ENCODE peak calls at places on chromosomes 4 and X, in four cellular contexts. E, S, Z and X are unnamed samples.

GRCh38 chrX:3501833-3502535 is 155.5 kb upstream of the MXRA5 start:
- DNase-seq in E (no peak), S (no peak), Z (no peak), X (no peak)

GRCh38 chr4:120049732-120050494 is 16.7 kb downstream of the MAD2L1 start:
- DNase-seq in Z (peak), S (peak), E (peak), X (peak)

GRCh38 chrX:74535633-74536141 is 78.7 kb downstream of the RLIM start:
- DNase-seq in Z (peak), E (no peak), S (no peak), X (no peak)

GRCh38 chr4:153022233-153022632 is 86.1 kb downstream of the FHDC1 start:
- DNase-seq in E (no peak), S (no peak), Z (no peak), X (no peak)

GRCh38 chrX:71269801-71270395 is 13.5 kb upstream of the NONO start:
- DNase-seq in Z (no peak), S (no peak), E (no peak), X (no peak)

GRCh38 chr4:173852775-173853174 is 322.7 kb upstream of the HAND2 start:
- DNase-seq in S (no peak), E (no peak), Z (no peak), X (no peak)

GRCh38 chr4:182143086-182143821 is 99.9 kb upstream of the TENM3 start:
- DNase-seq in Z (peak), E (no peak), S (no peak), X (no peak)

GRCh38 chr4:80266902-80267380 is 477 bp downstream of the FGF5 start:
- DNase-seq in S (no peak), E (no peak), Z (peak), X (peak)

GRCh38 chr4:120948382-120948781 is 25.9 kb upstream of the PRDM5 start:
- DNase-seq in E (no peak), S (no peak), Z (no peak), X (no peak)

GRCh38 chr4:137768196-137768595 is 235.9 kb upstream of the PCDH18 start:
- DNase-seq in Z (no peak), E (no peak), S (no peak), X (peak)

GRCh38 chr4:6097581-6097980 is 79.3 kb upstream of the C4orf50 start:
- DNase-seq in S (no peak), E (no peak), Z (no peak), X (no peak)

GRCh38 chr4:80990851-80991250 is 39.7 kb upstream of the BMP3 start:
- DNase-seq in Z (peak), S (no peak), E (no peak), X (no peak)

GRCh38 chrX:100685284-100685996 is 41.4 kb downstream of the SRPX2 start:
- DNase-seq in Z (peak), E (peak), S (peak), X (peak)

GRCh38 chr4:152997771-152998487 is 61.8 kb downstream of the FHDC1 start:
- DNase-seq in Z (no peak), E (no peak), S (no peak), X (no peak)

GRCh38 chrX:102345916-102346315 is 93.9 kb downstream of the NXF2B start:
- DNase-seq in Z (peak), E (peak), S (no peak), X (no peak)

GRCh38 chr4:16196482-16197393 is 29.5 kb downstream of the TAPT1 start:
- DNase-seq in S (peak), Z (peak), E (peak), X (no peak)

DNA sequence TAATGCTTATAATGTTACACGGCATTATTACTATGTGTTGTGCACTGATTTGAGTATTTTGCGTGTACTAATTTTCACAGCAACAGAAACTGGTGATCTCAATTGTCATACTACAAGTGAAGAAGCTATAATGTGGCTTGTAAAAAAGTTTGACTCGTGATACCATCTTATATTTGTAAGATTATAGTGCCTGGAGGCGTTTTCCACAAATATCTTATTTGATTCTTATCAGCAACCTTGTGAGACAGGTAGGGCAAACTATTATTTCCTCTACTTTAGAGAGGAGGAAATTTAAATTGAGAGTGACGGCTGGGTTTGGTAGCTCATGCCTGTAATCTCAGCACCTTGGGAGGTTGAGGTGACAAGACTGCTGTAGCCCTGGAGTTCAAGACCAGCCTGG is 4.5 kb downstream of the CUL4B start:
- DNase-seq in E (no peak), Z (no peak), S (no peak), X (no peak)
- TF ChIP-seq REST in E (no peak), Z (no peak), S (no peak), X (no peak)

DNA sequence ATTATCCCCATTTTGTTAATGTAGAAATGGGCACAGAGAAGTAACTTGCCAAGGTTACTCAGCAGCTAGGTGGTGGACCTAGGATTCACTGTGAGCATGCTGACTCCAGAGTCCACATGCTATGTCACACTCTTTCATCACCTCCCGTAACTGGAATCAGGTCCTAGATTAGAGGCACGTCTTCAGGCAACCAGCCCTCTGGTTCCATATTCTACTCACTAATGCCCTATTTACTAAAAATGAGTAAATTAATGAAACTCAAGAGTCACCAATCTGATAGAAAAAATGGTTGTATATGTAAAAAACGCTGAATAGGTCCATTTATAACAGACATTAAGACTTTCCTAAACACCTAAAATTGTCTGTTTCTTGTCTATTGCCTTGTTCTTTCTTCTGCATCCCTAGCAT is 7.7 kb upstream of the RUFY3 start:
- DNase-seq in E (no peak), Z (no peak), S (no peak), X (no peak)
- TF ChIP-seq REST in E (no peak), Z (no peak), S (no peak), X (no peak)

GRCh38 chr4:83767017-83767541 is 231.2 kb downstream of the GPAT3 start:
- DNase-seq in E (no peak), Z (no peak), S (no peak), X (no peak)
- TF ChIP-seq REST in E (no peak), Z (no peak), S (no peak), X (no peak)

GRCh38 chr4:141705048-141705746 is 68.8 kb downstream of the IL15 start:
- DNase-seq in S (peak), E (no peak), Z (no peak), X (no peak)

GRCh38 chr4:141703497-141703896 is 67.1 kb downstream of the IL15 start:
- DNase-seq in E (no peak), S (no peak), Z (no peak), X (no peak)

GRCh38 chr4:141706445-141706844 is 70.1 kb downstream of the IL15 start:
- DNase-seq in S (no peak), E (no peak), Z (no peak), X (no peak)

GRCh38 chr4:141702472-141703182 is 66.2 kb downstream of the IL15 start:
- DNase-seq in Z (peak), S (no peak), E (no peak), X (no peak)

DNA sequence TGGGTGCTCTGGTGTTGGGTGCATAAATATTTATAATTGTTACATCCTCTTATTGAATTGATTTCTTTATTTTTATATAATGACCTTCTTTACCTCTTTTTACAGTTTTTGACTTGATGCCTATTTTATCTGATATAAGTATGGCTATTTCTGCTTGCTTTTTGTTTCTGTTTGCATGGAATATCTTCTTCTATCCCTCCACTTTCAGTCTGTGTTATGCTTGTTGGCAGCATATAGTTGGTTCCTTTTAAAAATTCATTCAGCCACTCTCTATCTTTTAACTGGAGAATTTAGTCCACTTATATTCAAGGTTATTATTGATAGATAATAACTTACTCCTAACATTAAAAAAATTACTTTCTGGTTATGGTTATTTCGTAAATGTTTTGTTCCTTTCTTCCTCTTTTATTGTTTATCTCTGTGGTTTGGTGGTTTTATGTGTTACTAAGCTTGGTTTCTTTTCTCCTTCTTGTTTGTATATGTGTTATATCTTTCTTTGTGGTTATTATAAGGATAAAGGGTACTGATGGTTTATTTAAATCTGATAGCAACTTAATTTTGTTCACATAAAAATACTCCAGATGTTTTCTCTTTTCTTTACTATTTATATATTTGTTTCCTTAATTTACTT is 69.5 kb downstream of the IL15 start:
- DNase-seq in S (no peak), Z (no peak), E (no peak), X (no peak)
- TF ChIP-seq REST in S (no peak), Z (no peak), E (no peak), X (no peak)

GRCh38 chr4:96630839-96631238 is 790.9 kb downstream of the PDHA2 start:
- DNase-seq in S (no peak), Z (no peak), E (no peak), X (no peak)
- TF ChIP-seq REST in S (no peak), Z (no peak), E (no peak), X (no peak)

GRCh38 chrX:54551801-54552200 is 21.8 kb downstream of the GNL3L start:
- DNase-seq in S (no peak), E (no peak), Z (no peak), X (no peak)
- TF ChIP-seq REST in S (no peak), E (no peak), Z (no peak), X (no peak)

GRCh38 chr4:2165391-2165790 is 76.5 kb downstream of the HAUS3 start:
- DNase-seq in S (no peak), E (no peak), Z (no peak), X (no peak)

GRCh38 chr4:2168469-2169319 is 73.2 kb downstream of the HAUS3 start:
- DNase-seq in E (no peak), S (no peak), Z (no peak), X (no peak)

GRCh38 chr4:2163311-2163821 is 78.6 kb downstream of the HAUS3 start:
- DNase-seq in E (no peak), S (no peak), Z (no peak), X (no peak)

GRCh38 chr4:2172161-2172560 is 69.8 kb downstream of the HAUS3 start:
- DNase-seq in Z (no peak), E (no peak), S (no peak), X (peak)

DNA sequence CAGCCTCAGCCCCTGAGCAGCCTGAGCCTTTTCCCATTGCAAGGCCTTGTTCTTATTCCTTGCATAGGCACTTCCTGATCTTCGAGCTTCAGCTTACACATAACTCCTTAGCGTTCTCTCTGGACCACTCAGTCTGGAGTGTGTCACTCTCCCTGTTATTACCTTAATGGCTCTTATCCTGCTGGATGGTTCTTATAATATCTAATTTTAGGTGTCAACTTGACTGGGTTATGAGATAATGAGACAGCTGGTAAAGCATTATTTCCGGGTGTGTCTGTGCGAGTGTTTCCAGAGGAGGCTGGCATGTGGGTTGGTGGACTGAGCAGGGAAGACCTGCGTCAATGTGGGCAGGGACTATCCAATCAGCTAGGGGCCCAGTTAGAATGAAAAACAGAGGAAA is 75.7 kb downstream of the HAUS3 start:
- DNase-seq in Z (no peak), E (no peak), S (no peak), X (no peak)
- TF ChIP-seq REST in Z (no peak), E (no peak), S (no peak), X (no peak)

DNA sequence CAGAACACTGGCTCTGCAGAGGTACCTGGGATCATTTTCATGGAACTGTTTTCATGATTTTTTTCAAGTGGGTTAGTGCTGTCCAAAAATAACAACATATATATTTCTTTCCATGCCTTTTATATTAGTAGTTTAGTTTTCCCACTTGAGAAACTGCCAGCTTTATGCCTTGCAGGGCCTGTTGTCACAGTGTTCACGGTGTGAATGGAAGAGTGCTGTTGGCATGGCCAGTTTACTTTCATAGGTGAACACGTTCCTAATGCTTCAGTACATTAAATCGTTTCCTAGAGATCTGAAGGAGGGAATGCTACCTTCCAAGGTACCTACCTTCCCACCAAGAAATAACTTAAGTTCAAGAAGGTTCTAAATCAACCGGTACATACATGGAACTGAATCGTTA is 12.6 kb downstream of the DOCK11 start:
- DNase-seq in Z (no peak), E (no peak), S (no peak), X (no peak)
- TF ChIP-seq REST in Z (no peak), E (no peak), S (no peak), X (no peak)

DNA sequence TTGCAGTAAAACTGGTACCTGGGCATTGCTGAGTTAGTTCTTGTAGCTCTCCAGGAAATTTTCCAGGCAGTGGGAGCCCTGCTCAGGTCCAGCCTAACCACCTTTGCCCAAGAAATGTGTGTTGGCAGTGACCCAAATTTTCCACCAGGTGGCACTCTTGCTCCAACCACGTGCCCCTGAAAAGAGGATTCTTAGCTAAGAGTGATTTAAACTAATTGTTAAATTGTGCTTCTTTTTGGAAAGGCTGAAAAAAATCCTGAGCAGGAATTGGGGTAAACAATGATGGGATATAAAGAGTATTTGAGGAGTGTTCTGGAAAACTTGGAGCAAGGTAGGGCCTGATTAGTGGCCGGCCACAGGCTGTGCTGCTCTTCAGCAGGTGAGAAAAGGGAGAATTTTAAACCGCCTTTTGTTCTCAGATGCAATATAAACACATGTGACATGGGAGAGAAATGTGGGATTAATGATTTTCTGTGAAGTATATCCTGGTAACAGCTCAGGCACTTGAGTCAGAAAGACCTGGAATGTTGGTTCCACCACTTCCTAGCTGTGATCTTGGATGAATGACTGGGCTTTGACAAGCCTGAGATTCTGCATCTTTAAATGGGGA is 219.6 kb downstream of the PTTG2 start:
- DNase-seq in S (peak), Z (peak), E (no peak), X (peak)
- TF ChIP-seq REST in S (no peak), Z (no peak), E (no peak), X (no peak)